ENCODE peak calls at places on chromosomes 13 and 19, in six cellular contexts. One of them, this sample, is unnamed.

GRCh38 chr19:17004386-17004785 is 22.2 kb downstream of the CPAMD8 start:
- DNase-seq in GM10248: no peak
- DNase-seq in Calu3: no peak
- DNase-seq in T-cell: no peak
- DNase-seq in stromal cell of bone marrow: no peak
- DNase-seq in ELF-1: no peak
- DNase-seq in this sample: no peak

GRCh38 chr19:45098521-45099464 is 5.8 kb downstream of the PPP1R37 start:
- DNase-seq in T-cell: no peak
- DNase-seq in GM10248: no peak
- DNase-seq in stromal cell of bone marrow: no peak
- DNase-seq in Calu3: no peak
- DNase-seq in ELF-1: no peak
- DNase-seq in this sample: no peak

GRCh38 chr19:8108560-8109445 is 40.6 kb downstream of the FBN3 start:
- DNase-seq in GM10248: no peak
- DNase-seq in T-cell: no peak
- DNase-seq in Calu3: no peak
- DNase-seq in ELF-1: no peak
- DNase-seq in stromal cell of bone marrow: no peak
- DNase-seq in this sample: no peak

GRCh38 chr19:4896372-4896771 is 6.3 kb downstream of the ARRDC5 start:
- DNase-seq in GM10248: no peak
- DNase-seq in ELF-1: no peak
- DNase-seq in T-cell: no peak
- DNase-seq in Calu3: peak; percentile 39
- DNase-seq in stromal cell of bone marrow: no peak
- DNase-seq in this sample: no peak

GRCh38 chr13:36918246-36919060 is 1.6 kb downstream of the SMAD9 start:
- DNase-seq in Calu3: no peak
- DNase-seq in ELF-1: no peak
- DNase-seq in stromal cell of bone marrow: peak; percentile 7
- DNase-seq in GM10248: no peak
- DNase-seq in T-cell: no peak
- DNase-seq in this sample: no peak

GRCh38 chr13:29597701-29598100 is 2.2 kb upstream of the SLC7A1 start:
- DNase-seq in T-cell: no peak
- DNase-seq in stromal cell of bone marrow: no peak
- DNase-seq in Calu3: no peak
- DNase-seq in ELF-1: no peak
- DNase-seq in GM10248: no peak
- DNase-seq in this sample: no peak

GRCh38 chr19:31675187-31675913 is 326.1 kb upstream of the TSHZ3 start:
- DNase-seq in ELF-1: no peak
- DNase-seq in Calu3: no peak
- DNase-seq in T-cell: no peak
- DNase-seq in GM10248: no peak
- DNase-seq in stromal cell of bone marrow: peak; percentile 32
- DNase-seq in this sample: no peak

GRCh38 chr13:25980255-25980654 is 71.6 kb downstream of the SHISA2 start:
- DNase-seq in Calu3: peak; percentile 50
- DNase-seq in T-cell: no peak
- DNase-seq in GM10248: no peak
- DNase-seq in ELF-1: peak; percentile 79
- DNase-seq in stromal cell of bone marrow: no peak
- DNase-seq in this sample: no peak

GRCh38 chr19:10991076-10991475 is 30.2 kb downstream of the SMARCA4 start:
- DNase-seq in GM10248: no peak
- DNase-seq in stromal cell of bone marrow: no peak
- DNase-seq in T-cell: no peak
- DNase-seq in ELF-1: no peak
- DNase-seq in Calu3: no peak
- DNase-seq in this sample: no peak

GRCh38 chr13:114142640-114143490 is 10.4 kb upstream of the RASA3 start:
- DNase-seq in T-cell: peak; percentile 75
- DNase-seq in stromal cell of bone marrow: no peak
- DNase-seq in ELF-1: peak; percentile 4
- DNase-seq in Calu3: no peak
- DNase-seq in GM10248: no peak
- DNase-seq in this sample: no peak

GRCh38 chr19:55189424-55189823 is 9.3 kb upstream of the SYT5 start:
- DNase-seq in T-cell: no peak
- DNase-seq in stromal cell of bone marrow: peak; percentile 88
- DNase-seq in Calu3: no peak
- DNase-seq in ELF-1: peak; percentile 45
- DNase-seq in GM10248: no peak
- DNase-seq in this sample: peak; percentile 94

GRCh38 chr19:5424192-5424973 is 30.8 kb upstream of the ZNRF4 start:
- DNase-seq in GM10248: no peak
- DNase-seq in stromal cell of bone marrow: no peak
- DNase-seq in Calu3: no peak
- DNase-seq in ELF-1: no peak
- DNase-seq in T-cell: no peak
- DNase-seq in this sample: no peak

GRCh38 chr13:30409911-30410704 is 12.2 kb upstream of the UBE2L5 start:
- DNase-seq in Calu3: no peak
- DNase-seq in T-cell: no peak
- DNase-seq in ELF-1: peak; percentile 42
- DNase-seq in stromal cell of bone marrow: peak; percentile 72
- DNase-seq in GM10248: no peak
- DNase-seq in this sample: peak; percentile 84

GRCh38 chr19:38658462-38659306 is 11.2 kb downstream of the ACTN4 start:
- DNase-seq in Calu3: peak; percentile 84
- DNase-seq in ELF-1: no peak
- DNase-seq in stromal cell of bone marrow: peak; percentile 100
- DNase-seq in GM10248: no peak
- DNase-seq in T-cell: no peak
- DNase-seq in this sample: peak; percentile 97

GRCh38 chr19:6393982-6394412 is 1.0 kb upstream of the GTF2F1 start:
- DNase-seq in Calu3: no peak
- DNase-seq in T-cell: peak; percentile 66
- DNase-seq in ELF-1: no peak
- DNase-seq in GM10248: no peak
- DNase-seq in stromal cell of bone marrow: no peak
- DNase-seq in this sample: no peak

GRCh38 chr19:45251452-45252354 is 632 bp downstream of the MARK4 start:
- DNase-seq in GM10248: peak; percentile 70
- DNase-seq in Calu3: no peak
- DNase-seq in stromal cell of bone marrow: no peak
- DNase-seq in ELF-1: no peak
- DNase-seq in T-cell: no peak
- DNase-seq in this sample: no peak

GRCh38 chr13:22915442-22916082 is 265.2 kb upstream of the SGCG start:
- DNase-seq in Calu3: peak; percentile 13
- DNase-seq in stromal cell of bone marrow: peak; percentile 3
- DNase-seq in ELF-1: peak; percentile 94
- DNase-seq in GM10248: peak; percentile 26
- DNase-seq in T-cell: no peak
- DNase-seq in this sample: no peak

GRCh38 chr13:48731957-48732569 is 78.3 kb downstream of the CYSLTR2 start:
- DNase-seq in stromal cell of bone marrow: no peak
- DNase-seq in GM10248: peak; percentile 59
- DNase-seq in T-cell: peak; percentile 35
- DNase-seq in Calu3: peak; percentile 57
- DNase-seq in ELF-1: peak; percentile 77
- DNase-seq in this sample: no peak

GRCh38 chr13:111158136-111158805 is 43.2 kb downstream of the ARHGEF7 start:
- DNase-seq in ELF-1: no peak
- DNase-seq in T-cell: no peak
- DNase-seq in Calu3: no peak
- DNase-seq in stromal cell of bone marrow: no peak
- DNase-seq in GM10248: no peak
- DNase-seq in this sample: no peak

GRCh38 chr19:55220525-55220924 is 8.0 kb downstream of the TMEM86B start:
- DNase-seq in T-cell: no peak
- DNase-seq in stromal cell of bone marrow: no peak
- DNase-seq in GM10248: no peak
- DNase-seq in Calu3: no peak
- DNase-seq in ELF-1: peak; percentile 45
- DNase-seq in this sample: no peak

GRCh38 chr13:109105899-109106298 is 476.5 kb downstream of the MYO16 start:
- DNase-seq in Calu3: no peak
- DNase-seq in stromal cell of bone marrow: peak; percentile 3
- DNase-seq in ELF-1: no peak
- DNase-seq in T-cell: no peak
- DNase-seq in GM10248: no peak
- DNase-seq in this sample: no peak

GRCh38 chr19:49017666-49018351 is 918 bp upstream of the LHB start:
- DNase-seq in T-cell: peak; percentile 58
- DNase-seq in ELF-1: peak; percentile 86
- DNase-seq in GM10248: peak; percentile 79
- DNase-seq in stromal cell of bone marrow: no peak
- DNase-seq in Calu3: peak; percentile 76
- DNase-seq in this sample: no peak

GRCh38 chr13:78168981-78169380 is 250.3 kb upstream of the EDNRB start:
- DNase-seq in GM10248: no peak
- DNase-seq in stromal cell of bone marrow: no peak
- DNase-seq in Calu3: no peak
- DNase-seq in ELF-1: no peak
- DNase-seq in T-cell: no peak
- DNase-seq in this sample: no peak

GRCh38 chr13:30088312-30088855 is 219.0 kb downstream of the KATNAL1 start:
- DNase-seq in GM10248: no peak
- DNase-seq in ELF-1: no peak
- DNase-seq in T-cell: no peak
- DNase-seq in Calu3: no peak
- DNase-seq in stromal cell of bone marrow: no peak
- DNase-seq in this sample: no peak

GRCh38 chr19:13176345-13176744 is 26.1 kb downstream of the IER2 start:
- DNase-seq in ELF-1: no peak
- DNase-seq in stromal cell of bone marrow: no peak
- DNase-seq in GM10248: no peak
- DNase-seq in Calu3: no peak
- DNase-seq in T-cell: no peak
- DNase-seq in this sample: no peak

GRCh38 chr13:37816276-37816675 is 53.3 kb downstream of the TRPC4 start:
- DNase-seq in stromal cell of bone marrow: no peak
- DNase-seq in Calu3: no peak
- DNase-seq in T-cell: no peak
- DNase-seq in GM10248: no peak
- DNase-seq in ELF-1: no peak
- DNase-seq in this sample: no peak

GRCh38 chr19:31699421-31699820 is 350.2 kb upstream of the TSHZ3 start:
- DNase-seq in Calu3: no peak
- DNase-seq in ELF-1: no peak
- DNase-seq in stromal cell of bone marrow: no peak
- DNase-seq in T-cell: no peak
- DNase-seq in GM10248: no peak
- DNase-seq in this sample: no peak

GRCh38 chr19:48539503-48540096 is 12.4 kb upstream of the SULT2B1 start:
- DNase-seq in stromal cell of bone marrow: peak; percentile 16
- DNase-seq in GM10248: no peak
- DNase-seq in Calu3: no peak
- DNase-seq in ELF-1: no peak
- DNase-seq in T-cell: no peak
- DNase-seq in this sample: peak; percentile 23

GRCh38 chr19:37930416-37930815 is 23.4 kb downstream of the SIPA1L3 start:
- DNase-seq in Calu3: peak; percentile 45
- DNase-seq in GM10248: no peak
- DNase-seq in T-cell: no peak
- DNase-seq in ELF-1: no peak
- DNase-seq in stromal cell of bone marrow: no peak
- DNase-seq in this sample: no peak

GRCh38 chr13:39527961-39528720 is 74.9 kb downstream of the LHFPL6 start:
- DNase-seq in T-cell: no peak
- DNase-seq in Calu3: no peak
- DNase-seq in ELF-1: peak; percentile 21
- DNase-seq in stromal cell of bone marrow: peak; percentile 84
- DNase-seq in GM10248: no peak
- DNase-seq in this sample: peak; percentile 89

GRCh38 chr13:32125221-32125621 is 93.6 kb downstream of the FRY start:
- DNase-seq in stromal cell of bone marrow: peak; percentile 43
- DNase-seq in T-cell: no peak
- DNase-seq in ELF-1: no peak
- DNase-seq in GM10248: no peak
- DNase-seq in Calu3: no peak
- DNase-seq in this sample: peak; percentile 43

GRCh38 chr19:19051478-19052213 is 12.1 kb upstream of the SLC25A42 start:
- DNase-seq in Calu3: no peak
- DNase-seq in T-cell: no peak
- DNase-seq in GM10248: no peak
- DNase-seq in stromal cell of bone marrow: no peak
- DNase-seq in ELF-1: peak; percentile 41
- DNase-seq in this sample: no peak

GRCh38 chr13:36418022-36418805 is 14.1 kb upstream of the CCNA1 start:
- DNase-seq in stromal cell of bone marrow: peak; percentile 37
- DNase-seq in Calu3: peak; percentile 17
- DNase-seq in GM10248: no peak
- DNase-seq in ELF-1: peak; percentile 25
- DNase-seq in T-cell: no peak
- DNase-seq in this sample: peak; percentile 64

GRCh38 chr19:2046046-2046907 is 4.8 kb downstream of the MKNK2 start:
- DNase-seq in T-cell: no peak
- DNase-seq in Calu3: no peak
- DNase-seq in ELF-1: no peak
- DNase-seq in stromal cell of bone marrow: no peak
- DNase-seq in GM10248: no peak
- DNase-seq in this sample: no peak

GRCh38 chr13:35871561-35871960 is 259.6 kb downstream of the DCLK1 start:
- DNase-seq in Calu3: no peak
- DNase-seq in GM10248: no peak
- DNase-seq in T-cell: no peak
- DNase-seq in ELF-1: no peak
- DNase-seq in stromal cell of bone marrow: no peak
- DNase-seq in this sample: no peak

GRCh38 chr19:38155453-38155852 is 68.6 kb downstream of the DPF1 start:
- DNase-seq in ELF-1: no peak
- DNase-seq in Calu3: no peak
- DNase-seq in stromal cell of bone marrow: no peak
- DNase-seq in GM10248: no peak
- DNase-seq in T-cell: no peak
- DNase-seq in this sample: no peak

This sample was measured in skeletal muscle cell.